ENCODE peak calls at places on chromosomes 6 and 20, in eight cellular contexts. One of them, this sample, is unnamed.
A peak's percentile ranks its signal among the peaks of the same experiment; 100 is the strongest.

GRCh38 chr6:129801909-129802308 is 59.2 kb downstream of the TMEM244 start:
- DNase-seq in mammary epithelial cell: peak; percentile 40
- DNase-seq in heart left ventricle: no peak
- DNase-seq in IMR-90: no peak
- DNase-seq in colonic mucosa: no peak
- DNase-seq in adrenal gland: no peak
- DNase-seq in hepatocyte: no peak
- DNase-seq in uterus: no peak
- DNase-seq in this sample: no peak

GRCh38 chr20:33933469-33933909 is 60.2 kb upstream of the RALY start:
- DNase-seq in uterus: peak; percentile 27
- DNase-seq in adrenal gland: peak; percentile 84
- DNase-seq in IMR-90: peak; percentile 55
- DNase-seq in colonic mucosa: peak; percentile 66
- DNase-seq in mammary epithelial cell: peak; percentile 61
- DNase-seq in heart left ventricle: peak; percentile 45
- DNase-seq in hepatocyte: peak; percentile 53
- DNase-seq in this sample: peak; percentile 91

GRCh38 chr6:13063300-13063918 is 264.9 kb downstream of the TBC1D7 start:
- DNase-seq in mammary epithelial cell: no peak
- DNase-seq in hepatocyte: no peak
- DNase-seq in IMR-90: no peak
- DNase-seq in adrenal gland: no peak
- DNase-seq in colonic mucosa: no peak
- DNase-seq in heart left ventricle: no peak
- DNase-seq in uterus: no peak
- DNase-seq in this sample: no peak

GRCh38 chr6:66421570-66421969 is 714.5 kb upstream of the EYS start:
- DNase-seq in heart left ventricle: no peak
- DNase-seq in colonic mucosa: no peak
- DNase-seq in uterus: no peak
- DNase-seq in IMR-90: no peak
- DNase-seq in adrenal gland: no peak
- DNase-seq in hepatocyte: peak; percentile 16
- DNase-seq in mammary epithelial cell: no peak
- DNase-seq in this sample: no peak

GRCh38 chr20:61588356-61589054 is 336.4 kb downstream of the CDH4 start:
- DNase-seq in mammary epithelial cell: no peak
- DNase-seq in adrenal gland: no peak
- DNase-seq in hepatocyte: no peak
- DNase-seq in colonic mucosa: no peak
- DNase-seq in heart left ventricle: peak; percentile 19
- DNase-seq in uterus: no peak
- DNase-seq in IMR-90: peak; percentile 69
- DNase-seq in this sample: no peak

GRCh38 chr6:30647802-30648460 is 998 bp downstream of the C6orf136 start:
- DNase-seq in IMR-90: no peak
- DNase-seq in heart left ventricle: no peak
- DNase-seq in adrenal gland: no peak
- DNase-seq in hepatocyte: no peak
- DNase-seq in colonic mucosa: peak; percentile 73
- DNase-seq in uterus: no peak
- DNase-seq in mammary epithelial cell: no peak
- DNase-seq in this sample: no peak

GRCh38 chr20:51116765-51117686 is 94.1 kb upstream of the KCNG1 start:
- DNase-seq in mammary epithelial cell: no peak
- DNase-seq in heart left ventricle: no peak
- DNase-seq in adrenal gland: no peak
- DNase-seq in hepatocyte: no peak
- DNase-seq in uterus: peak; percentile 52
- DNase-seq in IMR-90: peak; percentile 60
- DNase-seq in colonic mucosa: no peak
- DNase-seq in this sample: no peak

GRCh38 chr20:49887251-49887827 is 28.0 kb downstream of the SPATA2 start:
- DNase-seq in mammary epithelial cell: no peak
- DNase-seq in hepatocyte: no peak
- DNase-seq in uterus: no peak
- DNase-seq in adrenal gland: no peak
- DNase-seq in colonic mucosa: no peak
- DNase-seq in IMR-90: peak; percentile 38
- DNase-seq in heart left ventricle: no peak
- DNase-seq in this sample: peak; percentile 59

DNA sequence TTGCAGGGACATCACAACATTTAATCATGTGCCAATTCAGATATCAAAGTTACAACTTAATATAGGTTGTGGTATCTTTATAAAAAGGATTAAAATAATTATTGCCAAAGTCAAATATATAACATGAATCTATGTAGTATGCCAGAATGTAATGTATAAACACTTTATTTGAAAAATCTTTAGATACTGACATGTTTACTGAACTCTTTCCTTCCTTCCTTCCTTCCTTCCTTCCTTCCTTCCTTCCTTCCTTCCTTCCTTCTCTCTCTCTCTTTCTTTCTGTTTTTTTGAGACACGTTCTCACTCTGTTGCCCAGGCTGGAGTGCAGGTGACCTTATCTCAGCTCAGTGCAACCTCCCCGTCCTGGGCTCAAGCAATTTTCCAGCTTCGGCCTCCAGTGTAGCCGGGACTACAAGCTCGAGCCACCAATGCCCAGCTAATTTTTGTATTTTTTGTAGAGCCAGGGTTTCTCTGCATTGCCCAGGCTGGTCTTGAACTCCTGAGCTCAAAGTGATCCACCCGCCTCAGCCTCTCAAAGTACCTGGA is 496.8 kb upstream of the CITED2 start:
- DNase-seq in IMR-90: no peak
- DNase-seq in colonic mucosa: no peak
- DNase-seq in heart left ventricle: no peak
- DNase-seq in adrenal gland: no peak
- DNase-seq in hepatocyte: no peak
- DNase-seq in uterus: no peak
- DNase-seq in mammary epithelial cell: no peak
- DNase-seq in this sample: no peak
- H3K4me3 ChIP-seq in IMR-90: no peak overlapping the region
- H3K4me3 ChIP-seq in colonic mucosa: no peak overlapping the region
- H3K4me3 ChIP-seq in heart left ventricle: no peak overlapping the region
- H3K4me3 ChIP-seq in adrenal gland: no peak overlapping the region
- H3K4me3 ChIP-seq in hepatocyte: no peak overlapping the region
- H3K4me3 ChIP-seq in uterus: no peak overlapping the region
- H3K4me3 ChIP-seq in mammary epithelial cell: no peak overlapping the region
- H3K4me3 ChIP-seq in this sample: no peak overlapping the region

GRCh38 chr20:36477475-36477874 is 63.8 kb upstream of the MYL9 start:
- DNase-seq in uterus: no peak
- DNase-seq in mammary epithelial cell: no peak
- DNase-seq in IMR-90: no peak
- DNase-seq in adrenal gland: no peak
- DNase-seq in colonic mucosa: no peak
- DNase-seq in heart left ventricle: no peak
- DNase-seq in hepatocyte: no peak
- DNase-seq in this sample: no peak
- H3K36me3 ChIP-seq in uterus: no peaks in the 10 kb centered on the region
- H3K36me3 ChIP-seq in mammary epithelial cell: no peaks in the 10 kb centered on the region
- H3K36me3 ChIP-seq in IMR-90: peaks cover 10% of the 10 kb centered on the region
- H3K36me3 ChIP-seq in adrenal gland: no peaks in the 10 kb centered on the region
- H3K36me3 ChIP-seq in colonic mucosa: no peaks in the 10 kb centered on the region
- H3K36me3 ChIP-seq in heart left ventricle: peaks cover 18% of the 10 kb centered on the region
- H3K36me3 ChIP-seq in hepatocyte: no peaks in the 10 kb centered on the region
- H3K36me3 ChIP-seq in this sample: peaks cover 3% of the 10 kb centered on the region

GRCh38 chr6:90355965-90356364 is 59.3 kb upstream of the BACH2 start:
- DNase-seq in hepatocyte: no peak
- DNase-seq in mammary epithelial cell: no peak
- DNase-seq in adrenal gland: no peak
- DNase-seq in IMR-90: no peak
- DNase-seq in colonic mucosa: no peak
- DNase-seq in uterus: no peak
- DNase-seq in heart left ventricle: no peak
- DNase-seq in this sample: no peak
- H3K9me3 ChIP-seq in hepatocyte: no peaks in the 10 kb centered on the region
- H3K9me3 ChIP-seq in mammary epithelial cell: no peaks in the 10 kb centered on the region
- H3K9me3 ChIP-seq in adrenal gland: no peaks in the 10 kb centered on the region
- H3K9me3 ChIP-seq in IMR-90: no peaks in the 10 kb centered on the region
- H3K9me3 ChIP-seq in colonic mucosa: no peaks in the 10 kb centered on the region
- H3K9me3 ChIP-seq in uterus: no peaks in the 10 kb centered on the region
- H3K9me3 ChIP-seq in heart left ventricle: no peaks in the 10 kb centered on the region
- H3K9me3 ChIP-seq in this sample: no peaks in the 10 kb centered on the region

GRCh38 chr20:53579581-53580375 is 13.9 kb downstream of the ZNF217 start:
- DNase-seq in colonic mucosa: peak; percentile 51
- DNase-seq in uterus: peak; percentile 33
- DNase-seq in heart left ventricle: no peak
- DNase-seq in mammary epithelial cell: peak; percentile 80
- DNase-seq in IMR-90: peak; percentile 60
- DNase-seq in hepatocyte: peak; percentile 42
- DNase-seq in adrenal gland: peak; percentile 36
- DNase-seq in this sample: no peak
- H3K4me3 ChIP-seq in colonic mucosa: no peak overlapping the region
- H3K4me3 ChIP-seq in uterus: no peak overlapping the region
- H3K4me3 ChIP-seq in heart left ventricle: peak overlapping the region; percentile 6
- H3K4me3 ChIP-seq in mammary epithelial cell: no peak overlapping the region
- H3K4me3 ChIP-seq in IMR-90: no peak overlapping the region
- H3K4me3 ChIP-seq in hepatocyte: no peak overlapping the region
- H3K4me3 ChIP-seq in adrenal gland: no peak overlapping the region
- H3K4me3 ChIP-seq in this sample: peak overlapping the region; percentile 2